ENCODE peak calls at places on chromosomes 5 and 9, in four cellular contexts. A, B, X and E are unnamed samples.

GRCh38 chr9:125756499-125756898 is 9.3 kb downstream of the PBX3 start:
- DNase-seq in B (no peak), X (no peak), A (no peak), E (no peak)

GRCh38 chr9:69946800-69947437 is 96.7 kb upstream of the MAMDC2 start:
- DNase-seq in X (peak; percentile 66), A (no peak), B (no peak), E (no peak)

GRCh38 chr5:143275871-143276363 is 127.6 kb downstream of the NR3C1 start:
- DNase-seq in X (no peak), B (no peak), A (no peak), E (no peak)

GRCh38 chr5:157186309-157187045 is 5.8 kb downstream of the ITK start:
- DNase-seq in B (no peak), A (no peak), X (no peak), E (no peak)

GRCh38 chr5:136031713-136032112 is 2.9 kb downstream of the TGFBI start:
- DNase-seq in B (peak; percentile 40), A (no peak), X (no peak), E (no peak)

GRCh38 chr9:69857131-69857530 is 36.5 kb downstream of the CFAP95 start:
- DNase-seq in A (no peak), B (no peak), X (peak; percentile 72), E (no peak)

GRCh38 chr5:164345173-164345572 is 839.8 kb downstream of the MAT2B start:
- DNase-seq in B (no peak), A (no peak), X (no peak), E (no peak)

GRCh38 chr9:35115680-35116538 is at the start of gene ATOSB:
- DNase-seq in B (peak; percentile 98), A (peak; percentile 94), X (peak; percentile 84), E (peak; percentile 88)

GRCh38 chr5:149957855-149958254 is 2.7 kb upstream of the SLC26A2 start:
- DNase-seq in X (no peak), B (no peak), A (no peak), E (no peak)